ENCODE peak calls at places on chromosomes 4 and X, in nine cellular contexts. Q is upper lobe of left lung, K is transverse colon, O is breast epithelium, V is esophagus muscularis mucosa, J is stomach, P is suprapubic skin, L is GM23338, Y is K562. Z is an unnamed sample. For H3K4me1, the result is how much of the 10 kb centered on the place peaks cover.

GRCh38 chrX:105120460-105120859 is 100.0 kb downstream of the TEX13A start:
- DNase-seq in Q (no peak), K (no peak), O (no peak), V (no peak), J (no peak), P (no peak), L (no peak), Y (no peak), Z (no peak)

GRCh38 chr4:1975391-1975801 is 33.4 kb downstream of the NELFA start:
- DNase-seq in Q (no peak), K (no peak), O (no peak), V (no peak), J (peak), P (peak), L (no peak), Y (no peak), Z (no peak)

GRCh38 chr4:129403848-129404247 is 307.9 kb downstream of the C4orf33 start:
- DNase-seq in Q (no peak), K (no peak), O (no peak), V (no peak), J (no peak), P (no peak), L (no peak), Y (no peak), Z (no peak)

GRCh38 chr4:144748814-144749555 is 103.0 kb downstream of the HHIP start:
- DNase-seq in Q (no peak), K (no peak), O (no peak), V (no peak), J (no peak), P (no peak), L (no peak), Y (no peak), Z (no peak)

GRCh38 chrX:47145408-47146120 is 543 bp downstream of the RBM10 start:
- DNase-seq in Q (no peak), K (no peak), O (no peak), V (no peak), J (no peak), P (no peak), L (no peak), Y (peak), Z (no peak)

GRCh38 chr4:143183513-143184216 is 1.1 kb upstream of the USP38 start:
- DNase-seq in Q (no peak), K (no peak), O (no peak), V (no peak), J (no peak), P (no peak), L (no peak), Y (peak), Z (no peak)

GRCh38 chr4:12126476-12126875 is 697.8 kb upstream of the HS3ST1 start:
- DNase-seq in Q (no peak), K (no peak), O (no peak), V (no peak), J (no peak), P (no peak), L (no peak), Y (no peak), Z (no peak)

GRCh38 chr4:98816386-98816785 is 112.5 kb downstream of the EIF4E start:
- DNase-seq in Q (no peak), K (no peak), O (no peak), V (no peak), J (no peak), P (no peak), L (no peak), Y (no peak), Z (no peak)

GRCh38 chr4:153113061-153113837 is 91.0 kb upstream of the TRIM2 start:
- DNase-seq in Q (no peak), K (no peak), O (no peak), V (no peak), J (no peak), P (no peak), L (no peak), Y (no peak), Z (no peak)

GRCh38 chrX:68571292-68572256 is 72.7 kb downstream of the YIPF6 start:
- DNase-seq in Q (no peak), K (no peak), O (no peak), V (no peak), J (no peak), P (no peak), L (no peak), Y (peak), Z (no peak)

GRCh38 chr4:69749771-69750170 is 10.6 kb downstream of the SULT1B1 start:
- DNase-seq in Q (no peak), K (no peak), O (no peak), V (no peak), J (no peak), P (no peak), L (no peak), Y (no peak), Z (no peak)

GRCh38 chrX:48754124-48754667 is 7.4 kb upstream of the GLOD5 start:
- DNase-seq in Q (no peak), K (no peak), O (no peak), V (no peak), J (no peak), P (no peak), L (no peak), Y (no peak), Z (no peak)

GRCh38 chrX:32041181-32041580 is 969.3 kb upstream of the FTHL17 start:
- DNase-seq in Q (no peak), K (no peak), O (no peak), V (no peak), J (no peak), P (no peak), L (no peak), Y (no peak), Z (no peak)

GRCh38 chrX:13001097-13001496 is 26.2 kb downstream of the TMSB4X start:
- DNase-seq in Q (no peak), K (no peak), O (no peak), V (no peak), J (no peak), P (no peak), L (no peak), Y (no peak), Z (no peak)

GRCh38 chrX:15292861-15293260 is 22.6 kb downstream of the ASB11 start:
- DNase-seq in Q (no peak), K (no peak), O (no peak), V (no peak), J (no peak), P (no peak), L (no peak), Y (no peak), Z (no peak)

GRCh38 chr4:2060578-2061207 is 1.6 kb downstream of the NAT8L start:
- DNase-seq in Q (peak), K (peak), O (no peak), V (no peak), J (no peak), P (no peak), L (peak), Y (no peak), Z (no peak)

GRCh38 chr4:147160908-147161513 is 215.3 kb upstream of the TTC29 start:
- DNase-seq in Q (no peak), K (no peak), O (no peak), V (no peak), J (no peak), P (no peak), L (peak), Y (peak), Z (no peak)

GRCh38 chrX:2609431-2610238 is 81.5 kb upstream of the CD99 start:
- DNase-seq in Q (no peak), K (no peak), O (no peak), V (no peak), J (no peak), P (no peak), L (peak), Y (peak), Z (no peak)

GRCh38 chrX:1074755-1075154 is 137.7 kb downstream of the CRLF2 start:
- DNase-seq in Q (no peak), K (no peak), O (peak), V (no peak), J (no peak), P (no peak), L (no peak), Y (no peak), Z (no peak)

GRCh38 chr4:174138616-174139015 is 144.9 kb downstream of the FBXO8 start:
- DNase-seq in Q (no peak), K (no peak), O (no peak), V (no peak), J (no peak), P (no peak), L (no peak), Y (no peak), Z (no peak)

GRCh38 chr4:176320340-176320975 is 692 bp downstream of the SPCS3 start:
- DNase-seq in Q (peak), K (peak), O (peak), V (peak), J (peak), P (peak), L (peak), Y (peak), Z (no peak)

GRCh38 chrX:109382332-109382731 is 99.6 kb downstream of the GUCY2F start:
- DNase-seq in Q (no peak), K (no peak), O (no peak), V (no peak), J (no peak), P (no peak), L (no peak), Y (no peak), Z (no peak)

GRCh38 chr4:98261291-98262271 is at the start of gene RAP1GDS1:
- DNase-seq in Q (peak), K (peak), O (peak), V (no peak), J (peak), P (peak), L (peak), Y (peak), Z (peak)

GRCh38 chrX:150913511-150913910 is 15.0 kb upstream of the CD99L2 start:
- DNase-seq in Q (no peak), K (no peak), O (no peak), V (no peak), J (no peak), P (no peak), L (no peak), Y (peak), Z (no peak)

GRCh38 chr4:47835489-47835888 is 2.4 kb downstream of the CORIN start:
- DNase-seq in Q (no peak), K (no peak), O (no peak), V (no peak), J (no peak), P (no peak), L (peak), Y (no peak), Z (no peak)

GRCh38 chr4:2083826-2084160 is 24.7 kb downstream of the NAT8L start:
- DNase-seq in Q (no peak), K (no peak), O (peak), V (no peak), J (peak), P (peak), L (no peak), Y (no peak), Z (no peak)

GRCh38 chr4:19711871-19712270 is 539.8 kb upstream of the SLIT2 start:
- DNase-seq in Q (no peak), K (no peak), O (no peak), V (no peak), J (no peak), P (no peak), L (no peak), Y (no peak), Z (no peak)

GRCh38 chrX:16125520-16126149 is 2.3 kb downstream of the GRPR start:
- DNase-seq in Q (no peak), K (no peak), O (no peak), V (no peak), J (no peak), P (no peak), L (no peak), Y (no peak), Z (no peak)

GRCh38 chrX:115642895-115643530 is 82.0 kb downstream of the PLS3 start:
- DNase-seq in Q (no peak), K (peak), O (no peak), V (no peak), J (peak), P (no peak), L (peak), Y (peak), Z (no peak)

GRCh38 chr4:5366421-5366820 is 315.1 kb downstream of the STK32B start:
- DNase-seq in Q (peak), K (no peak), O (no peak), V (no peak), J (no peak), P (no peak), L (no peak), Y (no peak), Z (peak)

GRCh38 chr4:78928835-78929234 is 10.4 kb downstream of the PAQR3 start:
- DNase-seq in Q (no peak), K (no peak), O (no peak), V (no peak), J (no peak), P (no peak), L (no peak), Y (no peak), Z (no peak)

DNA sequence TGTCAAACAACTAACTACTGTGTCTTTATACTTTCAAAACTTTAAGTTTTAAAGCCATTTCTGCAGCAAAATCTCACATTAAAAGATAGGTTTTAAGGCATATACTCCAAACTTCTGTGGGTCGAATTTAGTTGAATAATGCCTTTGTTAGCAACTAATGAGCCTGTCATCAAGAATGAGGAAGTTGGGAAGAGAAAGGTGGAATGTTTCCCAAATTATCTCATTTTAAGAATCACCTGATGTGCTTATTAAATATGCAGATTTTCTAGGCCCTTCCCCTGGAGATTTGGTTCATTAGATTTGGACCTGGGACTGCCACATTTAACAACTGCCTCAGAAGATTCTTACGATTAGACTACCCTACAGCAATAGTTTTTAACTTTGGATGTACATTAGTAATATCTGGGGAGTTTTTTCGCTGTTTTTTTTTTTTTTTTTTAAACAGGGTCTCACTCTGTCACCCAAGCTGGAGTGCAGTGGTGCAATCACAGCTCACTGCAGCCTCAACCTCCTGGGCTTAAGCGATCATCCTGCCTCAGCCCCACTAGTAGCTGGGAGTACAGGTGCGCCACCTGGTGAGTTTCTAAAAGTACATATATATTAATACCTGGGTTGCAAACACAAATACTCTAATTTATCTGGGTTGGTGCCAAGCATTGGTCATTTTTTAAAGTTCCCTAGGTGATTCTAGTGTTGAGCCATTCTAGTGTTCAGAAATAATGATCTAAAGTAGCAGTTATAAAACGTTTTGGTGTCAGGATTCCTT is 16.1 kb upstream of the TASL start:
- DNase-seq in Q (no peak), K (peak), O (no peak), V (no peak), J (no peak), P (no peak), L (peak), Y (no peak), Z (no peak)
- H3K4me1 ChIP-seq in Q (under half), K (under half), O (under half), V (under half), J (under half), P (under half), L (under half), Y (under half), Z (under half)

GRCh38 chr4:40227284-40227683 is 30.5 kb downstream of the RHOH start:
- DNase-seq in Q (no peak), K (no peak), O (no peak), V (no peak), J (no peak), P (no peak), L (no peak), Y (no peak), Z (no peak)
- TF ChIP-seq POLR2AphosphoS5 in Q (no peak), K (no peak), O (no peak), V (no peak), J (no peak), P (no peak), L (no peak), Y (no peak), Z (no peak)

GRCh38 chr4:3727847-3728469 is 38.2 kb upstream of the ADRA2C start:
- DNase-seq in Q (peak), K (no peak), O (no peak), V (no peak), J (no peak), P (no peak), L (no peak), Y (no peak), Z (no peak)
- H3K4me3 ChIP-seq in Q (no peak), K (no peak), O (no peak), V (no peak), J (no peak), P (no peak), L (no peak), Y (no peak), Z (no peak)

DNA sequence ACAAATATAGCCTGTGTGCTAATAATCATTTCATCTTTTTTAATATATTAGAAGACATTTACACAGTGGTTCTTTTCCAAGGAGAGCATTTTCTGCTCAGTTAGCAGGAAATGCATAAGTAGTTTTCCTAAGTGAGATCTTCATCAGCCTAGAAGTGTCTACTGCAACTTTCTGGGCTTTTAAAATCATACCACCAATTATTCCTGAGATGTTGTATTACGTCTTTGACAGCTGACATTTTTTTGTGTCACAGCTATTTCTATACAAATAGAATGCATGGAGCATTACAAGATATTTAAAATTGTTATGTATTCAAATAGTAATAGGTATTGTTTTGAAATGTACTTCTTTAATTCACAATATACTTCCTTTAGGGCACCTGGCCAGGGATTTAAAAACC is 158.0 kb downstream of the GRID2 start:
- DNase-seq in Q (no peak), K (no peak), O (no peak), V (no peak), J (no peak), P (no peak), L (no peak), Y (no peak), Z (no peak)
- H3K4me1 ChIP-seq in Q (under half), K (under half), O (under half), V (under half), J (under half), P (under half), L (half or more), Y (under half), Z (under half)

GRCh38 chrX:136212557-136213111 is 38.6 kb downstream of the MAP7D3 start:
- DNase-seq in Q (no peak), K (no peak), O (no peak), V (no peak), J (no peak), P (no peak), L (no peak), Y (no peak), Z (no peak)
- TF ChIP-seq POLR2AphosphoS5 in Q (no peak), K (no peak), O (no peak), V (peak), J (no peak), P (no peak), L (no peak), Y (no peak), Z (no peak)

DNA sequence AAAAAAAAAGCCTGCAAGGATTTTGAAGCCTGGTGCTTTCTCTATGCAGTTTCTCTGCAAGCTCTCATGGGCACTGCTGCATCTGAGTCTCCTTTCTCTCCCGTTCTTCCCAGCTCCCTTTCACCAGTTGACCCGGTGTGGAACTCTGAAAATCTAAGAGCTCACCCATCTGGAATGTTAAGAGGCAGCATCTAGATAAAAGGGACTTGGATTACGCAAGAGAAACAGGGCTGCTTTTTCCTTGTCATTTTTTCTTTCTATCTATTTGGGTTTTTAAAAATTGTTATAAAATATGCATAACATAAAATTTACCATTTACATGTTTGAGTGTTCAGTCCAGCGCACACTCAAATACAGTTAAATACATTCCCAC is 95.2 kb upstream of the RPS6KA3 start:
- DNase-seq in Q (no peak), K (no peak), O (no peak), V (no peak), J (no peak), P (no peak), L (no peak), Y (no peak), Z (no peak)
- H3K4me3 ChIP-seq in Q (no peak), K (no peak), O (no peak), V (no peak), J (no peak), P (no peak), L (no peak), Y (no peak), Z (no peak)

GRCh38 chr4:55398461-55398860 is 2.7 kb downstream of the TMEM165 start:
- DNase-seq in Q (no peak), K (no peak), O (no peak), V (no peak), J (no peak), P (no peak), L (no peak), Y (peak), Z (no peak)

GRCh38 chr4:55397521-55398321 is 2.0 kb downstream of the TMEM165 start:
- DNase-seq in Q (no peak), K (no peak), O (no peak), V (no peak), J (no peak), P (no peak), L (no peak), Y (peak), Z (no peak)

GRCh38 chr4:55397024-55397520 is 1.3 kb downstream of the TMEM165 start:
- DNase-seq in Q (no peak), K (no peak), O (no peak), V (no peak), J (no peak), P (no peak), L (no peak), Y (peak), Z (no peak)

GRCh38 chr4:55399581-55399980 is 3.8 kb downstream of the TMEM165 start:
- DNase-seq in Q (no peak), K (no peak), O (no peak), V (no peak), J (no peak), P (no peak), L (no peak), Y (peak), Z (no peak)

DNA sequence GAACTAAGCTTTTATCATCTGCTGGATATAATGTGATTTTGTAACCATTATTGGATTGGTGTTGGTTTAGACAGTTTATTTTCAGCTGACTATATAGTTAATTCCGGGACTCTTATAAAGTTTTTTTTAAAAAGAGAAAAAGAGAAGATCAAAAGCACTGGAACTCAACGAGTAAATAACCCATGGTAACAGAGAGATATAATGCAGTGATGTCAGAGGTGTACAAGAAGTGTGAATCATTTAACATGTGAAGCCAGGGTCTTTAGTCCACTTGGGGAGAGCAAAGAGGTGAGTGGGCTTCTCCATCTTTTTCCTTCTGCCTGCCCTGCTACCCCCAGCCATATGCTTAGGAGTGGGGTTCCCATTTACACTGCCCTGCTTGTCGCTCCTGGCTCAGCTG is 3.2 kb downstream of the TMEM165 start:
- DNase-seq in Q (no peak), K (no peak), O (no peak), V (no peak), J (no peak), P (no peak), L (no peak), Y (peak), Z (no peak)
- H3K4me1 ChIP-seq in Q (under half), K (under half), O (under half), V (under half), J (half or more), P (under half), L (under half), Y (under half), Z (under half)

DNA sequence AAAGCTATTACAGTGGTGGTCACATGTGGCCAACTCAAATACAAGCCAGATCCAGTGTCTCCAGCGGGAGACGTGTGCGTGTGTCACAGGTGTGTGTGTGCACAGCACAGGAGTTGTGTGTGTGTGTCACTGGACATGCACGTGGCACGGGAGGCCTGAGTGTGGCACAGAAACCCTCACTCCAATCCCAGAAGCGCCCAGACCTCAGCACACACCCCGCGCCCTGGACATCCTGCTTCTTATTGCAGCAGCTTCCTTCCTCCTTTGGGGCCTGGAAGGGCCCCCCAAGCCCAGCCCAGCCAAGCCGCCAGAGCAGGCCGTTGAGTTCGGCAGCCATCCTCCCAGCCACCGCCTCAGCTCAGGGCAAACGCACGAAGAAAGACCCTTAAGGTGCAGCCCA is 37.9 kb downstream of the ACOX3 start:
- DNase-seq in Q (no peak), K (no peak), O (no peak), V (no peak), J (no peak), P (peak), L (no peak), Y (no peak), Z (no peak)
- TF ChIP-seq POLR2AphosphoS5 in Q (no peak), K (no peak), O (no peak), V (peak), J (no peak), P (no peak), L (no peak), Y (no peak), Z (no peak)